ENCODE peak calls at places on chromosomes 13 and 19, in five cellular contexts. One of them, this sample, is unnamed.

GRCh38 chr19:16025108-16026101 is 50.9 kb upstream of the TPM4 start:
- DNase-seq in HepG2: peak
- DNase-seq in IMR-90: peak
- DNase-seq in K562: peak
- DNase-seq in H1: no peak
- DNase-seq in this sample: peak

GRCh38 chr13:35470671-35471465 is 5.6 kb downstream of the MAB21L1 start:
- DNase-seq in HepG2: no peak
- DNase-seq in IMR-90: peak
- DNase-seq in K562: no peak
- DNase-seq in H1: peak
- DNase-seq in this sample: no peak

GRCh38 chr19:37964109-37964508 is 57.1 kb downstream of the SIPA1L3 start:
- DNase-seq in HepG2: no peak
- DNase-seq in IMR-90: peak
- DNase-seq in K562: no peak
- DNase-seq in H1: no peak
- DNase-seq in this sample: no peak

GRCh38 chr19:3949997-3950859 is 17.4 kb downstream of the NMRK2 start:
- DNase-seq in HepG2: no peak
- DNase-seq in IMR-90: no peak
- DNase-seq in K562: peak
- DNase-seq in H1: no peak
- DNase-seq in this sample: no peak

GRCh38 chr13:113927661-113928581 is 46.0 kb downstream of the C13orf46 start:
- DNase-seq in HepG2: no peak
- DNase-seq in IMR-90: peak
- DNase-seq in K562: no peak
- DNase-seq in H1: no peak
- DNase-seq in this sample: no peak

GRCh38 chr13:65460136-65460535 is 1770.0 kb downstream of the PCDH9 start:
- DNase-seq in HepG2: no peak
- DNase-seq in IMR-90: peak
- DNase-seq in K562: no peak
- DNase-seq in H1: no peak
- DNase-seq in this sample: no peak

GRCh38 chr19:9308091-9308490 is 1.5 kb downstream of the ZNF699 start:
- DNase-seq in HepG2: no peak
- DNase-seq in IMR-90: no peak
- DNase-seq in K562: no peak
- DNase-seq in H1: no peak
- DNase-seq in this sample: no peak

GRCh38 chr13:111394211-111394922 is 73.9 kb downstream of the TEX29 start:
- DNase-seq in HepG2: no peak
- DNase-seq in IMR-90: no peak
- DNase-seq in K562: no peak
- DNase-seq in H1: no peak
- DNase-seq in this sample: no peak

GRCh38 chr19:35712529-35712909 is 5.3 kb upstream of the KMT2B start:
- DNase-seq in HepG2: no peak
- DNase-seq in IMR-90: no peak
- DNase-seq in K562: no peak
- DNase-seq in H1: no peak
- DNase-seq in this sample: no peak

GRCh38 chr19:40348961-40349507 is 539 bp downstream of the PLD3 start:
- DNase-seq in HepG2: peak
- DNase-seq in IMR-90: peak
- DNase-seq in K562: peak
- DNase-seq in H1: no peak
- DNase-seq in this sample: peak

GRCh38 chr19:32453736-32454135 is 48.2 kb downstream of the DPY19L3 start:
- DNase-seq in HepG2: no peak
- DNase-seq in IMR-90: peak
- DNase-seq in K562: no peak
- DNase-seq in H1: no peak
- DNase-seq in this sample: peak

GRCh38 chr13:73216381-73216831 is 157.6 kb downstream of the KLF5 start:
- DNase-seq in HepG2: no peak
- DNase-seq in IMR-90: no peak
- DNase-seq in K562: no peak
- DNase-seq in H1: no peak
- DNase-seq in this sample: no peak

GRCh38 chr19:19582471-19582870 is 36.0 kb downstream of the PBX4 start:
- DNase-seq in HepG2: no peak
- DNase-seq in IMR-90: no peak
- DNase-seq in K562: no peak
- DNase-seq in H1: no peak
- DNase-seq in this sample: no peak
- TF ChIP-seq RFX5 in HepG2: no peak
- TF ChIP-seq RFX5 in IMR-90: no peak
- TF ChIP-seq RFX5 in K562: no peak
- TF ChIP-seq RFX5 in H1: no peak
- TF ChIP-seq RFX5 in this sample: no peak

DNA sequence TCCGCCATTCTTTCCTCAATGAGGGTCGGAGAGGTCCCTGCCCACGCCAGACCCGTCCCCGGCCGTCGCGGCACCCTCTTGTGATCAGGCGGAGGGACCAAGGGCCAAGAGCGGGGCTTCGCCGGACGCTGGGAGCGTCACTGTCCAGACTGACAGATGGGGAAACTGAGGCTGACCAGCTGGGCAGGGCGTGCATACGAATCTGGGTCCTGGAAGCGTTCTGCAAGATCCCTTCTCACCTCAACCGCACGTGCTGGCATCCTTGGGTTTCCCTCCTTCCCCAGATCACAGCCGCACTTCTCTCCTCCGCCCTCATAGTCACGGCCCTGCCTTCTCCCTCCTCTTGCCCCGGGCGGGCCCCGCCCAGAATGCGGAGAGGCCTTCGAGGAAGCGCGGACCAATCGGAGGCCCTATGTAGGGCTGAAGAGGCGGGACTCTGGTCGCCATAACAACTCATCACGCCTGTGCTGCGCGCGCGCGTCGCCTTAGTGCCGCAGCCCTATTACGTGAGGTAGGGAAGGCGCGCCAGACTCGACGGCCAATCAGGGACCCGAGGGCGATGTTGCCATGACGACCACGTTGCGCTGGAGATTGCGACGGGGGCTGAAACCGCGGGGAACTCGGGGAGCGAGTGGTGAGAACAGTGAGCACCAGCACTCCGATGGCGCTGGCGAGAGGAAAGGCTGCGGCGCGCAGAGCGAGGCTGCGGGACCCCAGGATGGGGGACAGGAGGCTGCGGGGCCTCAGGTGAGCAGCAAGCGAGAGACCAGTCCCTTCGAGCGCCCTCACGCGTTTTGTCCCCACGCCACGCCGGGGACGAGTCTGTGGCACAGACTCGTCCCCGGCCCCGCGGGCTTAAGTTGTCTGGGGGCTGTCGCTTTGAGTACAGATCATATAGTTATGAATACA is 5.7 kb downstream of the RNF225 start:
- DNase-seq in HepG2: peak
- DNase-seq in IMR-90: peak
- DNase-seq in K562: peak
- DNase-seq in H1: peak
- DNase-seq in this sample: peak
- TF ChIP-seq MAFK in HepG2: no peak
- TF ChIP-seq MAFK in IMR-90: no peak
- TF ChIP-seq MAFK in K562: no peak
- TF ChIP-seq MAFK in H1: no peak
- TF ChIP-seq MAFK in this sample: no peak

GRCh38 chr19:47523473-47523872 is 8.6 kb upstream of the NAPA start:
- DNase-seq in HepG2: peak
- DNase-seq in IMR-90: no peak
- DNase-seq in K562: no peak
- DNase-seq in H1: no peak
- DNase-seq in this sample: no peak

GRCh38 chr19:47531640-47532387 is 17.0 kb upstream of the NAPA start:
- DNase-seq in HepG2: no peak
- DNase-seq in IMR-90: no peak
- DNase-seq in K562: peak
- DNase-seq in H1: no peak
- DNase-seq in this sample: no peak

GRCh38 chr19:47534628-47535027 is 19.8 kb upstream of the NAPA start:
- DNase-seq in HepG2: no peak
- DNase-seq in IMR-90: no peak
- DNase-seq in K562: no peak
- DNase-seq in H1: no peak
- DNase-seq in this sample: no peak

GRCh38 chr19:47526798-47527197 is 11.9 kb upstream of the NAPA start:
- DNase-seq in HepG2: no peak
- DNase-seq in IMR-90: no peak
- DNase-seq in K562: no peak
- DNase-seq in H1: no peak
- DNase-seq in this sample: no peak

GRCh38 chr19:47529018-47529742 is 14.3 kb upstream of the NAPA start:
- DNase-seq in HepG2: no peak
- DNase-seq in IMR-90: no peak
- DNase-seq in K562: no peak
- DNase-seq in H1: no peak
- DNase-seq in this sample: no peak
- TF ChIP-seq RFX5 in HepG2: no peak
- TF ChIP-seq RFX5 in IMR-90: no peak
- TF ChIP-seq RFX5 in K562: no peak
- TF ChIP-seq RFX5 in H1: no peak
- TF ChIP-seq RFX5 in this sample: no peak

GRCh38 chr13:44221657-44222056 is 152.0 kb upstream of the SERP2 start:
- DNase-seq in HepG2: no peak
- DNase-seq in IMR-90: no peak
- DNase-seq in K562: no peak
- DNase-seq in H1: no peak
- DNase-seq in this sample: no peak

GRCh38 chr13:44223785-44224432 is 149.7 kb upstream of the SERP2 start:
- DNase-seq in HepG2: no peak
- DNase-seq in IMR-90: no peak
- DNase-seq in K562: no peak
- DNase-seq in H1: no peak
- DNase-seq in this sample: no peak

GRCh38 chr13:44220948-44221347 is 152.7 kb upstream of the SERP2 start:
- DNase-seq in HepG2: no peak
- DNase-seq in IMR-90: no peak
- DNase-seq in K562: no peak
- DNase-seq in H1: no peak
- DNase-seq in this sample: no peak

GRCh38 chr13:44219808-44220544 is 153.6 kb upstream of the SERP2 start:
- DNase-seq in HepG2: no peak
- DNase-seq in IMR-90: peak
- DNase-seq in K562: no peak
- DNase-seq in H1: no peak
- DNase-seq in this sample: peak

GRCh38 chr13:44218501-44219240 is 155.0 kb upstream of the SERP2 start:
- DNase-seq in HepG2: no peak
- DNase-seq in IMR-90: no peak
- DNase-seq in K562: no peak
- DNase-seq in H1: no peak
- DNase-seq in this sample: no peak
- TF ChIP-seq MAFK in HepG2: no peak
- TF ChIP-seq MAFK in IMR-90: no peak
- TF ChIP-seq MAFK in K562: no peak
- TF ChIP-seq MAFK in H1: no peak
- TF ChIP-seq MAFK in this sample: no peak

GRCh38 chr19:46890423-46891170 is 29.8 kb downstream of the ARHGAP35 start:
- DNase-seq in HepG2: peak
- DNase-seq in IMR-90: peak
- DNase-seq in K562: no peak
- DNase-seq in H1: no peak
- DNase-seq in this sample: peak
- TF ChIP-seq RFX5 in HepG2: peak
- TF ChIP-seq RFX5 in IMR-90: no peak
- TF ChIP-seq RFX5 in K562: no peak
- TF ChIP-seq RFX5 in H1: no peak
- TF ChIP-seq RFX5 in this sample: no peak

DNA sequence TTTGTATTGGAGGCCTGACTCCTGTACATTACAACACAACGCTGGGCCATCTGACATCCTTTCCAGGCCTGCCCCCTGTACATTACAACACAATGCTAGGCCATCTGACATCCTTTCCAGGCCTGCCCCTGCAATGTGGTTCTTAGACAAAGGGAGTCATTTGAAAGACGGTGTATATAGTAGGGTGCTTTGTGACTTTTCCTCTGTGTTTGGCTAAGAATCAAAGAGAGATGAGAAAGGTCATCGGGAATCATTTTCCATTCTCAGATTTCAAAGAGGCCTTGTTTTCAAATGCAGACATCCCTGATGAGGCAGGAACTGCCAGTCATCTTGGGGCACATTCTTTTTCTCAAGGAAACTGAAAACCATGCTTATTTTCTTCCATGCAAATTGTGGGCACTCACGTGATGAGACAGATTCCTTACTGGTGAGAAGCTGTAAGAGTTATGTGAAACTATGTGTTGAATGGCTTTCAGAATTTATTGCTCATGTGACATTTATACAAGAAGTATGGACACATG is 551.6 kb downstream of the MYO16 start:
- DNase-seq in HepG2: peak
- DNase-seq in IMR-90: peak
- DNase-seq in K562: no peak
- DNase-seq in H1: no peak
- DNase-seq in this sample: no peak
- TF ChIP-seq MAFK in HepG2: no peak
- TF ChIP-seq MAFK in IMR-90: no peak
- TF ChIP-seq MAFK in K562: no peak
- TF ChIP-seq MAFK in H1: no peak
- TF ChIP-seq MAFK in this sample: no peak

GRCh38 chr13:48001127-48001881 is at the start of gene SUCLA2:
- DNase-seq in HepG2: peak
- DNase-seq in IMR-90: peak
- DNase-seq in K562: peak
- DNase-seq in H1: peak
- DNase-seq in this sample: peak

GRCh38 chr13:47997384-47997783 is 3.7 kb downstream of the SUCLA2 start:
- DNase-seq in HepG2: no peak
- DNase-seq in IMR-90: no peak
- DNase-seq in K562: no peak
- DNase-seq in H1: no peak
- DNase-seq in this sample: no peak

GRCh38 chr13:47999973-48000372 is 1.1 kb downstream of the SUCLA2 start:
- DNase-seq in HepG2: no peak
- DNase-seq in IMR-90: no peak
- DNase-seq in K562: no peak
- DNase-seq in H1: no peak
- DNase-seq in this sample: no peak

GRCh38 chr13:48004201-48004600 is 3.1 kb upstream of the SUCLA2 start:
- DNase-seq in HepG2: no peak
- DNase-seq in IMR-90: no peak
- DNase-seq in K562: no peak
- DNase-seq in H1: no peak
- DNase-seq in this sample: no peak

DNA sequence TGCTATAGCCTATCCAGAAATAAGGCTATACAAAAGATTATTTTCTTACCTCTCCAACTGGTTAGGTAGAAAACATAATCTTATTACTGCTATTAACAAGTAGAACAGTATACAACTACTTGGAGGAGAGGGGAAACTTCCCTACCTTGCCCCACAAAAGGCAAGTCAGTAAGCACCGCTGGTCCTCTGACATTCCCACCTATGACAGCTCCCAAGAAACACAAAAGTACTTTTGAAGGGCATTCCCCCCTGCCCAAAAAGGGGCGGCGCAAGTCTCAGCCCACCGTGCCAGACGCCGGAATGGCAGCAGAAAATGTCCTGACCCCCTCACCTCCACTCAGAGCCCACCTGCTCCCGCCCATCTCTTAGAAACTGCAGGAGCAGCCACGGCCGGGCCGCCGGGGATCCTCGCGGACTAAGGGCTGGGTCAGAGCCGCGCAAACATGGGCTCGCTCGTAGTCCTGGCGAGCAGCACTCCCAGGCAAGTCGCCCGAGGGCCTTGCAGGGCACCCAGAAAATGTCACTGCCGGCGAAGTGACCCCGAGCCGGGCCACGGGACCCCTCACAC is 430 bp downstream of the SUCLA2 start:
- DNase-seq in HepG2: no peak
- DNase-seq in IMR-90: peak
- DNase-seq in K562: peak
- DNase-seq in H1: no peak
- DNase-seq in this sample: peak
- TF ChIP-seq RFX5 in HepG2: no peak
- TF ChIP-seq RFX5 in IMR-90: no peak
- TF ChIP-seq RFX5 in K562: no peak
- TF ChIP-seq RFX5 in H1: no peak
- TF ChIP-seq RFX5 in this sample: no peak